ENCODE peak calls at places on chromosomes 2 and 18, in four cellular contexts. X is hippocampal formation, A is NAMALWA, D is GM10248. Y is an unnamed sample.

GRCh38 chr2:236960516-236960915 is 125.2 kb upstream of the COPS8 start:
- DNase-seq in X (no peak), A (no peak), D (no peak), Y (no peak)

GRCh38 chr2:37143986-37144385 is 12.8 kb downstream of the EIF2AK2 start:
- DNase-seq in X (no peak), A (no peak), D (no peak), Y (no peak)

GRCh38 chr2:13651684-13652131 is 935.0 kb downstream of the TRIB2 start:
- DNase-seq in X (no peak), A (no peak), D (no peak), Y (peak)

GRCh38 chr2:240994161-240994896 is 4.1 kb upstream of the SNED1 start:
- DNase-seq in X (no peak), A (no peak), D (no peak), Y (no peak)

GRCh38 chr2:154439156-154439555 is 259.3 kb upstream of the KCNJ3 start:
- DNase-seq in X (no peak), A (peak), D (no peak), Y (no peak)

GRCh38 chr2:42568431-42569115 is at the start of gene MTA3:
- DNase-seq in X (peak), A (peak), D (peak), Y (no peak)

GRCh38 chr2:186068154-186068826 is 329.7 kb downstream of the FSIP2 start:
- DNase-seq in X (no peak), A (no peak), D (no peak), Y (no peak)

GRCh38 chr2:60934153-60934722 is 52.9 kb downstream of the REL start:
- DNase-seq in X (no peak), A (no peak), D (no peak), Y (no peak)

GRCh38 chr18:25736516-25736915 is 353.9 kb downstream of the SS18 start:
- DNase-seq in X (no peak), A (no peak), D (no peak), Y (no peak)

GRCh38 chr2:218367415-218368149 is 10.9 kb downstream of the CATIP start:
- DNase-seq in X (peak), A (peak), D (peak), Y (peak)

GRCh38 chr2:186913870-186914269 is 64.9 kb upstream of the ZSWIM2 start:
- DNase-seq in X (no peak), A (peak), D (peak), Y (peak)

GRCh38 chr2:8543412-8544167 is 138.3 kb upstream of the ID2 start:
- DNase-seq in X (no peak), A (peak), D (peak), Y (peak)

GRCh38 chr2:8409461-8410260 is 272.2 kb upstream of the ID2 start:
- DNase-seq in X (no peak), A (no peak), D (no peak), Y (no peak)

GRCh38 chr2:10303174-10303633 is 500 bp downstream of the HPCAL1 start:
- DNase-seq in X (no peak), A (no peak), D (no peak), Y (no peak)

GRCh38 chr2:176960736-176961135 is 251.9 kb upstream of the HNRNPA3 start:
- DNase-seq in X (no peak), A (no peak), D (no peak), Y (no peak)

GRCh38 chr2:46091961-46092667 is 205.1 kb upstream of the EPAS1 start:
- DNase-seq in X (no peak), A (no peak), D (no peak), Y (no peak)

GRCh38 chr2:128789776-128790455 is 471.2 kb upstream of the HS6ST1 start:
- DNase-seq in X (no peak), A (no peak), D (no peak), Y (no peak)

GRCh38 chr2:122411231-122411630 is 655.8 kb downstream of the TSN start:
- DNase-seq in X (no peak), A (no peak), D (no peak), Y (no peak)

GRCh38 chr18:49030138-49030537 is 79.4 kb upstream of the SMAD7 start:
- DNase-seq in X (no peak), A (no peak), D (no peak), Y (no peak)

GRCh38 chr2:83572400-83572799 is 886.7 kb downstream of the SUCLG1 start:
- DNase-seq in X (no peak), A (no peak), D (no peak), Y (no peak)

GRCh38 chr2:96934831-96935545 is 51.4 kb downstream of the FAM178B start:
- DNase-seq in X (no peak), A (no peak), D (no peak), Y (no peak)

GRCh38 chr18:56009451-56009850 is 421.5 kb upstream of the TCF4 start:
- DNase-seq in X (no peak), A (no peak), D (no peak), Y (no peak)

GRCh38 chr2:135963841-135964240 is 21.6 kb downstream of the DARS1 start:
- DNase-seq in X (no peak), A (no peak), D (no peak), Y (no peak)

GRCh38 chr2:73020657-73021370 is 50.7 kb downstream of the SFXN5 start:
- DNase-seq in X (no peak), A (no peak), D (no peak), Y (no peak)

GRCh38 chr18:44816449-44816848 is 135.8 kb downstream of the SETBP1 start:
- DNase-seq in X (no peak), A (no peak), D (no peak), Y (no peak)

GRCh38 chr18:48007955-48008701 is 77.7 kb upstream of the SMAD2 start:
- DNase-seq in X (peak), A (no peak), D (peak), Y (no peak)

GRCh38 chr2:224263571-224264043 is 138.3 kb downstream of the FAM124B start:
- DNase-seq in X (no peak), A (no peak), D (no peak), Y (no peak)

GRCh38 chr18:48662021-48662661 is 123.3 kb downstream of the CTIF start:
- DNase-seq in X (no peak), A (no peak), D (no peak), Y (no peak)

GRCh38 chr18:45440246-45440645 is 175.0 kb upstream of the SLC14A2 start:
- DNase-seq in X (no peak), A (no peak), D (no peak), Y (no peak)

GRCh38 chr2:46954951-46955571 is 39.5 kb upstream of the MCFD2 start:
- DNase-seq in X (no peak), A (no peak), D (no peak), Y (no peak)

GRCh38 chr2:55923091-55923977 is at the start of gene EFEMP1:
- DNase-seq in X (peak), A (no peak), D (peak), Y (no peak)

GRCh38 chr18:13386891-13387801 is 168.6 kb downstream of the LDLRAD4 start:
- DNase-seq in X (no peak), A (no peak), D (no peak), Y (no peak)

GRCh38 chr2:28399289-28399688 is 6.6 kb downstream of the FOSL2 start:
- DNase-seq in X (no peak), A (no peak), D (no peak), Y (no peak)

GRCh38 chr18:73715228-73715670 is 432.4 kb downstream of the FBXO15 start:
- DNase-seq in X (no peak), A (no peak), D (no peak), Y (no peak)

Y was measured in GM12878.